ENCODE peak calls at places on chromosomes 2 and 18, in four cellular contexts. G is SW480, N is B cell, T is foreskin fibroblast. F is an unnamed sample.

GRCh38 chr2:218898109-218898878 is 17.6 kb downstream of the WNT10A start:
- DNase-seq in G (peak), N (peak), T (peak), F (no peak)

GRCh38 chr2:209661286-209661685 is 110.3 kb upstream of the UNC80 start:
- DNase-seq in G (no peak), N (no peak), T (no peak), F (no peak)

GRCh38 chr18:56516769-56517168 is 121.6 kb downstream of the TXNL1 start:
- DNase-seq in G (no peak), N (no peak), T (no peak), F (peak)

GRCh38 chr18:10139783-10140410 is 226.1 kb downstream of the VAPA start:
- DNase-seq in G (peak), N (no peak), T (peak), F (peak)

GRCh38 chr18:77166523-77166922 is 33.9 kb upstream of the MBP start:
- DNase-seq in G (no peak), N (no peak), T (no peak), F (no peak)

GRCh38 chr18:80246656-80247402 is 485 bp downstream of the PARD6G start:
- DNase-seq in G (no peak), N (no peak), T (no peak), F (no peak)

GRCh38 chr2:170498559-170498958 is 216.6 kb upstream of the SP5 start:
- DNase-seq in G (no peak), N (no peak), T (no peak), F (no peak)

GRCh38 chr2:218228366-218229092 is 11.5 kb downstream of the ARPC2 start:
- DNase-seq in G (no peak), N (no peak), T (no peak), F (no peak)

GRCh38 chr2:10245021-10245420 is 57.7 kb upstream of the HPCAL1 start:
- DNase-seq in G (no peak), N (no peak), T (no peak), F (no peak)

GRCh38 chr2:39620067-39620466 is 45.6 kb upstream of the TMEM178A start:
- DNase-seq in G (no peak), N (no peak), T (peak), F (peak)

GRCh38 chr18:24054130-24054529 is 39.6 kb downstream of the TTC39C start:
- DNase-seq in G (no peak), N (no peak), T (peak), F (peak)

GRCh38 chr2:240392084-240392947 is 43.1 kb upstream of the GPC1 start:
- DNase-seq in G (peak), N (peak), T (peak), F (peak)

F was measured in GM04504.